ENCODE peak calls at places on chromosomes 6 and 20, in ten cellular contexts. R, T, C, M, Z, W, I, P, J and E are unnamed samples.

GRCh38 chr6:96716221-96716620 is 121.1 kb downstream of the GPR63 start:
- DNase-seq in Z (no peak), P (no peak), R (no peak), W (no peak), J (no peak), T (no peak), I (no peak), M (no peak), C (no peak), E (no peak)

GRCh38 chr6:72260489-72260888 is 361.4 kb upstream of the KCNQ5 start:
- DNase-seq in P (no peak), J (no peak), W (no peak), R (peak), Z (no peak), I (no peak), T (no peak), C (no peak), M (no peak), E (no peak)

GRCh38 chr6:16316741-16317251 is 78.4 kb downstream of the GMPR start:
- DNase-seq in I (peak), C (no peak), T (peak), R (peak), P (peak), J (no peak), Z (no peak), W (no peak), M (no peak), E (no peak)

GRCh38 chr6:98529364-98529763 is 305.0 kb upstream of the POU3F2 start:
- DNase-seq in I (no peak), R (no peak), W (no peak), P (no peak), Z (no peak), M (no peak), T (no peak), C (no peak), J (no peak), E (no peak)

GRCh38 chr6:124490123-124490522 is 472.1 kb upstream of the RNF217 start:
- DNase-seq in J (no peak), I (no peak), C (no peak), R (no peak), M (no peak), P (no peak), T (no peak), W (no peak), Z (no peak), E (no peak)

GRCh38 chr6:75084872-75085381 is 120.9 kb downstream of the COL12A1 start:
- DNase-seq in M (peak), W (peak), C (peak), J (peak), R (no peak), I (no peak), T (no peak), P (no peak), Z (no peak), E (no peak)

GRCh38 chr6:37024665-37025337 is 19.3 kb downstream of the FGD2 start:
- DNase-seq in T (no peak), M (no peak), Z (peak), P (no peak), I (peak), W (no peak), J (peak), C (peak), R (peak), E (peak)

GRCh38 chr6:49001856-49002255 is 461.2 kb downstream of the MMUT start:
- DNase-seq in I (peak), R (peak), J (no peak), C (no peak), Z (peak), T (no peak), M (no peak), P (no peak), W (no peak), E (no peak)

GRCh38 chr20:7841291-7841966 is 98.8 kb downstream of the HAO1 start:
- DNase-seq in P (no peak), T (peak), I (peak), M (no peak), Z (no peak), R (peak), W (no peak), J (no peak), C (no peak), E (no peak)

GRCh38 chr6:124487778-124488431 is 474.3 kb upstream of the RNF217 start:
- DNase-seq in W (no peak), P (no peak), C (no peak), Z (no peak), T (no peak), I (no peak), R (peak), M (no peak), J (no peak), E (no peak)

GRCh38 chr6:106461084-106461483 is 100.6 kb downstream of the CRYBG1 start:
- DNase-seq in T (no peak), J (no peak), M (no peak), Z (no peak), W (no peak), P (no peak), I (no peak), C (no peak), R (no peak), E (no peak)

GRCh38 chr6:68343901-68344300 is 291.2 kb upstream of the ADGRB3 start:
- DNase-seq in I (peak), W (no peak), J (peak), P (peak), Z (no peak), M (no peak), T (peak), R (peak), C (no peak), E (no peak)

GRCh38 chr6:148972481-148972880 is 225.7 kb downstream of the UST start:
- DNase-seq in I (peak), W (peak), J (peak), C (peak), P (peak), Z (peak), R (no peak), M (peak), T (no peak), E (peak)

GRCh38 chr6:63897459-63897858 is 261.9 kb downstream of the PHF3 start:
- DNase-seq in W (no peak), I (no peak), M (no peak), R (peak), J (no peak), C (no peak), P (no peak), Z (no peak), T (no peak), E (no peak)

GRCh38 chr20:38127011-38127621 is 38.0 kb downstream of the TGM2 start:
- DNase-seq in T (peak), C (no peak), I (peak), P (peak), M (peak), R (peak), W (peak), Z (peak), J (no peak), E (peak)

GRCh38 chr6:129749749-129750120 is 39.8 kb upstream of the ARHGAP18 start:
- DNase-seq in W (no peak), I (no peak), Z (no peak), T (peak), P (no peak), C (no peak), R (peak), J (no peak), M (no peak), E (no peak)

GRCh38 chr6:90375681-90376439 is 79.2 kb upstream of the BACH2 start:
- DNase-seq in P (no peak), C (peak), J (no peak), I (no peak), M (no peak), T (peak), W (peak), Z (no peak), R (peak), E (no peak)

GRCh38 chr6:144718431-144718830 is 433.3 kb downstream of the UTRN start:
- DNase-seq in C (no peak), I (no peak), T (no peak), M (no peak), W (no peak), J (no peak), Z (no peak), P (no peak), R (peak), E (no peak)

GRCh38 chr20:41848180-41848579 is 230.0 kb upstream of the CHD6 start:
- DNase-seq in T (no peak), I (peak), P (peak), M (no peak), C (no peak), Z (no peak), W (no peak), R (no peak), J (no peak), E (no peak)

GRCh38 chr6:35439308-35439707 is 12.8 kb upstream of the FANCE start:
- DNase-seq in R (no peak), M (no peak), C (no peak), P (peak), I (no peak), Z (no peak), T (no peak), J (no peak), W (no peak), E (no peak)

GRCh38 chr6:15399651-15400470 is 154.0 kb downstream of the JARID2 start:
- DNase-seq in P (peak), M (peak), W (peak), Z (peak), J (peak), R (peak), T (peak), C (peak), I (peak), E (peak)

GRCh38 chr6:153595903-153596302 is 443.1 kb upstream of the OPRM1 start:
- DNase-seq in M (no peak), I (no peak), C (no peak), P (no peak), T (no peak), R (no peak), J (no peak), Z (no peak), W (no peak), E (no peak)

GRCh38 chr6:110626442-110626841 is 150.0 kb upstream of the SLC22A16 start:
- DNase-seq in I (no peak), Z (no peak), T (no peak), C (no peak), P (no peak), J (no peak), W (no peak), R (no peak), M (no peak), E (no peak)

GRCh38 chr6:156791261-156791850 is 14.2 kb downstream of the ARID1B start:
- DNase-seq in P (peak), M (no peak), T (no peak), J (no peak), R (peak), Z (no peak), I (no peak), C (no peak), W (no peak), E (no peak)

GRCh38 chr6:81790034-81790433 is 37.6 kb upstream of the TENT5A start:
- DNase-seq in M (no peak), J (no peak), W (no peak), Z (no peak), I (no peak), R (no peak), C (no peak), T (no peak), P (no peak), E (no peak)

GRCh38 chr6:136717297-136717990 is 74.8 kb downstream of the MAP3K5 start:
- DNase-seq in W (no peak), C (no peak), R (peak), I (no peak), Z (no peak), M (no peak), J (no peak), P (no peak), T (no peak), E (no peak)

GRCh38 chr20:46089338-46090094 is at the start of gene NCOA5:
- DNase-seq in R (peak), M (peak), P (peak), T (peak), C (peak), W (peak), I (peak), Z (peak), J (peak), E (peak)
- TF ChIP-seq POLR2A in R (peak), M (peak), P (peak), T (peak), C (peak), W (peak), I (peak), Z (peak), J (peak), E (peak)

GRCh38 chr6:135686784-135687301 is 164.7 kb upstream of the PDE7B start:
- DNase-seq in P (no peak), W (no peak), R (peak), I (no peak), M (no peak), C (no peak), T (no peak), J (no peak), Z (no peak), E (no peak)
- H3K4me3 ChIP-seq in P (no peak), W (no peak), R (no peak), I (no peak), M (no peak), C (no peak), T (no peak), J (no peak), Z (no peak), E (no peak)

GRCh38 chr6:24888967-24889366 is 46.8 kb downstream of the RIPOR2 start:
- DNase-seq in J (no peak), P (no peak), W (no peak), T (no peak), R (no peak), Z (no peak), I (no peak), M (no peak), C (no peak), E (no peak)
- TF ChIP-seq CTCF in J (no peak), P (no peak), W (no peak), T (no peak), R (no peak), Z (no peak), I (no peak), M (no peak), C (no peak), E (no peak)

GRCh38 chr6:31529329-31530150 is 778 bp downstream of the MCCD1 start:
- DNase-seq in C (no peak), J (no peak), P (no peak), R (no peak), W (no peak), I (no peak), Z (peak), M (no peak), T (no peak), E (no peak)
- TF ChIP-seq POLR2A in C (no peak), J (no peak), P (peak), R (no peak), W (no peak), I (no peak), Z (no peak), M (no peak), T (no peak), E (no peak)

DNA sequence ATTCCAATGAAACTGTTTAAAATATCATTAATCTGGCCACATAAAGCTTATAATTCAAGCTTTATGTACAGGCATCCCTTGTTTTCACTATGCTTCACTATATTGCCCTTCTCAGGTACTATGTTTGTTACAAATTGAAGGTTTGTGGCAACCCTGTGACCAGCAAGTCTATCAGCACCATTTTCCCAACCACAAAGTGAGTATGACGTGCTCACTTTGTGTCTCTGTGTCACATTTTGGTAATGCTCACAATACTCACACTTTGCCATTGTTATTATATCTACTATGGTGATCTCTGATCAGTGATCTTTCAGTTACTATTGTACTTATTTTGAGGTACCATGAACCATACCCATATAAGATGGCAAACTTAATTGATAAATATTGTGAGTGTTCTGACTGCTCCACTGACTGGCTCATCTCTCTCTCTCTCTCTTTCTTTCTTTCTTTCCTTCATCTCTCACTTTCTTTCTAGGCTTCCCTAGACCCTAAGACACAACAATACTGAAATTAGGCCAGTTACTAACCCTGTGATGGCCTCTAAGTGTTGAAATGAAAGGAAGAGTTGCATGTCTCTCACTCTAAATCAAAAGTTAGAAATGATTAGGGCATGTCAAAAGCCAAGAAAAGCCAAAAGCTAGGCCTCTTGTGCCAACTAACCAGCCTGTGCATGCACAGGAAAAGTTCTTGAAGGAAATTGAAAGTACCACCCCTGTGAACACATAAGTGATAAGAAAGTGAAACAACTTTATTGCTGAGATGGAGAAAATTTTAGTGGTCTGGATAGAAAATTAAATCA is 227.9 kb downstream of the BCAS1 start:
- DNase-seq in T (no peak), R (no peak), I (no peak), Z (no peak), P (no peak), W (no peak), C (no peak), J (no peak), M (no peak), E (no peak)
- H3K4me3 ChIP-seq in T (no peak), R (no peak), I (no peak), Z (no peak), P (no peak), W (no peak), C (no peak), J (no peak), M (no peak), E (no peak)